ENCODE peak calls at places on chromosome 21, in seven cellular contexts. A is effector memory CD8-positive, alpha-beta T cell; V is GM10248; X is memory B cell; H is AG10803; T is bronchial epithelial cell; I is adrenal gland. Z is an unnamed sample.

GRCh38 chr21:44583800-44584147 is 3.4 kb upstream of the KRTAP10-5 start:
- DNase-seq in H (no peak), T (no peak), I (no peak), X (no peak), V (no peak), A (no peak), Z (no peak)

GRCh38 chr21:26769613-26770188 is 75.5 kb downstream of the ADAMTS1 start:
- DNase-seq in A (no peak), X (no peak), H (peak; percentile 70), V (no peak), T (peak; percentile 43), I (no peak), Z (no peak)

GRCh38 chr21:17463441-17463840 is 49.4 kb upstream of the CXADR start:
- DNase-seq in H (peak; percentile 87), X (no peak), V (no peak), T (peak; percentile 80), A (no peak), I (peak; percentile 68), Z (no peak)

GRCh38 chr21:42862774-42863503 is 16.4 kb downstream of the WDR4 start:
- DNase-seq in I (no peak), T (peak; percentile 27), A (no peak), H (no peak), X (no peak), V (no peak), Z (no peak)

GRCh38 chr21:30443226-30443625 is 3.2 kb downstream of the KRTAP15-1 start:
- DNase-seq in V (no peak), T (no peak), H (no peak), I (no peak), A (no peak), X (no peak), Z (no peak)

GRCh38 chr21:17795084-17796036 is 23.8 kb downstream of the C21orf91 start:
- DNase-seq in T (no peak), V (no peak), I (no peak), A (no peak), H (no peak), X (no peak), Z (no peak)

GRCh38 chr21:38140192-38140905 is 116.4 kb upstream of the KCNJ15 start:
- DNase-seq in T (peak; percentile 72), A (no peak), H (peak; percentile 60), I (peak; percentile 90), V (no peak), X (no peak), Z (no peak)

GRCh38 chr21:17088500-17088899 is 424.3 kb upstream of the CXADR start:
- DNase-seq in H (no peak), T (no peak), V (no peak), A (no peak), X (no peak), I (no peak), Z (no peak)

GRCh38 chr21:39579734-39580332 is 32.9 kb upstream of the B3GALT5 start:
- DNase-seq in T (no peak), V (no peak), I (no peak), A (no peak), X (no peak), H (no peak), Z (no peak)

GRCh38 chr21:18759267-18759666 is 355.7 kb upstream of the TMPRSS15 start:
- DNase-seq in V (no peak), A (no peak), H (no peak), X (no peak), I (no peak), T (no peak), Z (no peak)

GRCh38 chr21:43001316-43001715 is 27.0 kb downstream of the PKNOX1 start:
- DNase-seq in H (no peak), T (no peak), I (no peak), A (no peak), X (no peak), V (no peak), Z (no peak)

GRCh38 chr21:33541105-33541711 is 709 bp downstream of the GART start:
- DNase-seq in H (peak; percentile 13), T (no peak), V (no peak), X (no peak), A (no peak), I (no peak), Z (no peak)

GRCh38 chr21:22885614-22886013 is 1887.4 kb downstream of the NCAM2 start:
- DNase-seq in H (no peak), X (no peak), A (no peak), V (no peak), T (peak; percentile 44), I (no peak), Z (no peak)

GRCh38 chr21:42025392-42026071 is 15.4 kb upstream of the ZBTB21 start:
- DNase-seq in H (peak; percentile 70), V (no peak), X (no peak), I (peak; percentile 90), T (no peak), A (no peak), Z (no peak)

GRCh38 chr21:44407493-44407892 is 47.8 kb upstream of the LRRC3 start:
- DNase-seq in I (no peak), X (no peak), T (no peak), A (no peak), H (no peak), V (no peak), Z (no peak)

GRCh38 chr21:35084869-35085268 is 35.8 kb upstream of the RUNX1 start:
- DNase-seq in T (peak; percentile 89), V (no peak), H (peak; percentile 91), A (no peak), I (no peak), X (no peak), Z (no peak)

GRCh38 chr21:36557316-36557715 is 77.4 kb upstream of the CLDN14 start:
- DNase-seq in H (no peak), I (no peak), A (no peak), T (no peak), V (no peak), X (no peak), Z (no peak)

GRCh38 chr21:41878831-41879189 is 334 bp downstream of the PRDM15 start:
- DNase-seq in T (peak; percentile 17), I (peak; percentile 91), X (peak; percentile 61), H (peak; percentile 89), V (peak; percentile 89), A (peak; percentile 66), Z (peak; percentile 78)

GRCh38 chr21:37165606-37166005 is 92.6 kb downstream of the TTC3 start:
- DNase-seq in T (no peak), X (no peak), V (no peak), A (no peak), I (no peak), H (peak; percentile 48), Z (no peak)

GRCh38 chr21:16420086-16420724 is 690.4 kb downstream of the USP25 start:
- DNase-seq in I (peak; percentile 62), V (no peak), X (no peak), A (no peak), T (peak; percentile 67), H (peak; percentile 14), Z (no peak)

GRCh38 chr21:35217504-35218060 is 168.5 kb upstream of the RUNX1 start:
- DNase-seq in I (no peak), V (no peak), H (peak; percentile 95), T (peak; percentile 100), A (no peak), X (no peak), Z (no peak)

GRCh38 chr21:44931137-44931500 is 8.7 kb upstream of the SLX9 start:
- DNase-seq in X (peak; percentile 52), V (no peak), T (no peak), A (no peak), I (peak; percentile 67), H (peak; percentile 88), Z (no peak)

GRCh38 chr21:45102391-45102932 is 28.1 kb downstream of the ADARB1 start:
- DNase-seq in V (no peak), T (peak; percentile 88), X (no peak), A (no peak), I (no peak), H (peak; percentile 83), Z (no peak)

GRCh38 chr21:20016431-20017005 is 981.7 kb upstream of the NCAM2 start:
- DNase-seq in X (no peak), I (no peak), V (no peak), A (no peak), T (no peak), H (no peak), Z (no peak)

GRCh38 chr21:33801424-33802405 is 113.9 kb downstream of the ATP5PO start:
- DNase-seq in T (peak; percentile 99), I (no peak), H (peak; percentile 33), X (no peak), A (no peak), V (no peak), Z (no peak)

GRCh38 chr21:45590246-45590725 is 48.0 kb upstream of the SLC19A1 start:
- DNase-seq in H (peak; percentile 42), X (peak; percentile 66), A (peak; percentile 60), V (peak; percentile 91), T (no peak), I (peak; percentile 69), Z (peak; percentile 95)

GRCh38 chr21:28516996-28517592 is 475.6 kb downstream of the LTN1 start:
- DNase-seq in A (peak; percentile 42), V (peak; percentile 56), X (peak; percentile 45), T (peak; percentile 54), H (no peak), I (peak; percentile 85), Z (peak; percentile 9)

GRCh38 chr21:31557421-31557955 is 102.0 kb upstream of the SOD1 start:
- DNase-seq in V (no peak), I (no peak), A (no peak), T (no peak), H (no peak), X (no peak), Z (no peak)

GRCh38 chr21:44932366-44933181 is 7.3 kb upstream of the SLX9 start:
- DNase-seq in A (peak; percentile 65), H (peak; percentile 46), V (peak; percentile 83), T (no peak), X (peak; percentile 84), I (no peak), Z (peak; percentile 69)

GRCh38 chr21:42429856-42430255 is 26.2 kb downstream of the UBASH3A start:
- DNase-seq in V (no peak), I (no peak), X (no peak), T (no peak), A (no peak), H (no peak), Z (no peak)

GRCh38 chr21:19468981-19469715 is 1065.6 kb upstream of the TMPRSS15 start:
- DNase-seq in H (no peak), T (no peak), X (no peak), V (no peak), I (no peak), A (no peak), Z (no peak)

GRCh38 chr21:40851749-40852148 is 4.8 kb upstream of the DSCAM start:
- DNase-seq in V (no peak), A (no peak), I (no peak), H (no peak), X (no peak), T (no peak), Z (no peak)

GRCh38 chr21:41966872-41967621 is 13.2 kb upstream of the C2CD2 start:
- DNase-seq in T (no peak), A (no peak), I (peak; percentile 43), V (no peak), H (no peak), X (no peak), Z (no peak)

GRCh38 chr21:45348591-45349327 is 56.2 kb upstream of the COL18A1 start:
- DNase-seq in H (no peak), T (no peak), X (no peak), I (no peak), A (no peak), V (no peak), Z (no peak)